ENCODE peak calls at places on chromosomes 16 and 17, in five cellular contexts. One of them, this sample, is unnamed.
A peak's percentile ranks its signal among the peaks of the same experiment; 100 is the strongest.

GRCh38 chr16:84048306-84048705 is 5.7 kb upstream of the SLC38A8 start:
- DNase-seq in tibial nerve: no peak
- DNase-seq in lower leg skin: no peak
- DNase-seq in fibroblast of mammary gland: no peak
- DNase-seq in GM12865: no peak
- DNase-seq in this sample: peak; percentile 11

GRCh38 chr17:76447931-76448652 is 4.9 kb downstream of the UBE2O start:
- DNase-seq in tibial nerve: no peak
- DNase-seq in lower leg skin: no peak
- DNase-seq in fibroblast of mammary gland: peak; percentile 36
- DNase-seq in GM12865: peak; percentile 42
- DNase-seq in this sample: peak; percentile 37

GRCh38 chr17:66784621-66785364 is 50.1 kb upstream of the CACNG5 start:
- DNase-seq in tibial nerve: no peak
- DNase-seq in lower leg skin: no peak
- DNase-seq in fibroblast of mammary gland: no peak
- DNase-seq in GM12865: no peak
- DNase-seq in this sample: no peak

GRCh38 chr16:87684106-87684677 is 81.6 kb downstream of the KLHDC4 start:
- DNase-seq in tibial nerve: no peak
- DNase-seq in lower leg skin: no peak
- DNase-seq in fibroblast of mammary gland: no peak
- DNase-seq in GM12865: no peak
- DNase-seq in this sample: no peak

GRCh38 chr16:64751906-64752305 is 370.0 kb downstream of the CDH11 start:
- DNase-seq in tibial nerve: no peak
- DNase-seq in lower leg skin: no peak
- DNase-seq in fibroblast of mammary gland: peak; percentile 45
- DNase-seq in GM12865: no peak
- DNase-seq in this sample: no peak

GRCh38 chr16:31513126-31513525 is 4.9 kb upstream of the RUSF1 start:
- DNase-seq in tibial nerve: no peak
- DNase-seq in lower leg skin: no peak
- DNase-seq in fibroblast of mammary gland: peak; percentile 49
- DNase-seq in GM12865: no peak
- DNase-seq in this sample: no peak

GRCh38 chr16:24427840-24428239 is 111.5 kb upstream of the RBBP6 start:
- DNase-seq in tibial nerve: no peak
- DNase-seq in lower leg skin: no peak
- DNase-seq in fibroblast of mammary gland: no peak
- DNase-seq in GM12865: peak; percentile 8
- DNase-seq in this sample: no peak

GRCh38 chr16:57699481-57699880 is 4.9 kb downstream of the DRC7 start:
- DNase-seq in tibial nerve: no peak
- DNase-seq in lower leg skin: peak; percentile 57
- DNase-seq in fibroblast of mammary gland: no peak
- DNase-seq in GM12865: no peak
- DNase-seq in this sample: no peak

GRCh38 chr17:27282054-27282501 is 11.8 kb upstream of the WSB1 start:
- DNase-seq in tibial nerve: no peak
- DNase-seq in lower leg skin: no peak
- DNase-seq in fibroblast of mammary gland: peak; percentile 87
- DNase-seq in GM12865: peak; percentile 70
- DNase-seq in this sample: no peak

GRCh38 chr17:20234266-20234665 is 225.1 kb downstream of the SPECC1 start:
- DNase-seq in tibial nerve: no peak
- DNase-seq in lower leg skin: no peak
- DNase-seq in fibroblast of mammary gland: no peak
- DNase-seq in GM12865: peak; percentile 83
- DNase-seq in this sample: peak; percentile 86

GRCh38 chr16:71672125-71672524 is 46.1 kb downstream of the MARVELD3 start:
- DNase-seq in tibial nerve: no peak
- DNase-seq in lower leg skin: no peak
- DNase-seq in fibroblast of mammary gland: no peak
- DNase-seq in GM12865: no peak
- DNase-seq in this sample: no peak

GRCh38 chr16:71666928-71667707 is 41.1 kb downstream of the MARVELD3 start:
- DNase-seq in tibial nerve: no peak
- DNase-seq in lower leg skin: no peak
- DNase-seq in fibroblast of mammary gland: no peak
- DNase-seq in GM12865: no peak
- DNase-seq in this sample: no peak

GRCh38 chr16:71671165-71671564 is 45.2 kb downstream of the MARVELD3 start:
- DNase-seq in tibial nerve: no peak
- DNase-seq in lower leg skin: no peak
- DNase-seq in fibroblast of mammary gland: no peak
- DNase-seq in GM12865: no peak
- DNase-seq in this sample: no peak

GRCh38 chr16:71670537-71670936 is 44.6 kb downstream of the MARVELD3 start:
- DNase-seq in tibial nerve: no peak
- DNase-seq in lower leg skin: no peak
- DNase-seq in fibroblast of mammary gland: no peak
- DNase-seq in GM12865: no peak
- DNase-seq in this sample: no peak

DNA sequence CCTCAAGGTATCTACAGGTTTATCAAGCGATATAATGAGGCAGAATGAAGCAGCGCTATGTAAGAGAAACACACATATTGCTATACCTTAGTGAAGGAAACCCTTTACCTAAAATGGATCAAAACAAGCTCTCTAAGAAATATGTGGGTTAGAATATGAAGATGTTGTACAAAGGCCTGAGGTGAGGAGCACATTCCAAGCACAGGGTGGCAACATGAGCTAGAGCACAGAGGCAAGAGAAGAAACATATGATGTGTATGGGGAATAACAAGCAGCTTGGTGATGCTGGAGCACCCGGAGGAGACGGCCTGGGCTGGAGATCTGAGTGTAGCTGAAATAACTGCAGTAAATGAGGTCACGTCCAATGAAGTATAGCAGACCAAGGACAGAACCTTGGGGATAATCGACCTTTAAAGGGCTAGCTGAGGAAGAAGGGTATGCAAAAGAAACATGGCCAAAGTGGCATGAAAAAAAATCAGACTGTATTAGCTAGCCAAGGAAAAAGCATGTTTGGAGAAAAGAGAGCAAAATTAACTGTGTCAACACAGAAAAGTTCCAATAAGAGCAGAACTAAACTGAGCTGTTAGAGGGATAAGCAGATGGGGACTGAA is 44.0 kb downstream of the MARVELD3 start:
- DNase-seq in tibial nerve: no peak
- DNase-seq in lower leg skin: no peak
- DNase-seq in fibroblast of mammary gland: no peak
- DNase-seq in GM12865: no peak
- DNase-seq in this sample: no peak
- TF ChIP-seq CTCF in tibial nerve: no peak
- TF ChIP-seq CTCF in lower leg skin: no peak
- TF ChIP-seq CTCF in fibroblast of mammary gland: no peak
- TF ChIP-seq CTCF in GM12865: no peak
- TF ChIP-seq CTCF in this sample: no peak

GRCh38 chr16:79146-80054 is 1.4 kb downstream of the MPG start:
- DNase-seq in tibial nerve: no peak
- DNase-seq in lower leg skin: no peak
- DNase-seq in fibroblast of mammary gland: peak; percentile 75
- DNase-seq in GM12865: peak; percentile 30
- DNase-seq in this sample: no peak
- TF ChIP-seq CTCF in tibial nerve: no peak
- TF ChIP-seq CTCF in lower leg skin: no peak
- TF ChIP-seq CTCF in fibroblast of mammary gland: no peak
- TF ChIP-seq CTCF in GM12865: no peak
- TF ChIP-seq CTCF in this sample: no peak

GRCh38 chr17:3910420-3911270 is 5.6 kb downstream of the P2RX1 start:
- DNase-seq in tibial nerve: no peak
- DNase-seq in lower leg skin: no peak
- DNase-seq in fibroblast of mammary gland: no peak
- DNase-seq in GM12865: no peak
- DNase-seq in this sample: no peak

GRCh38 chr17:3906881-3907280 is 9.4 kb downstream of the P2RX1 start:
- DNase-seq in tibial nerve: no peak
- DNase-seq in lower leg skin: no peak
- DNase-seq in fibroblast of mammary gland: no peak
- DNase-seq in GM12865: no peak
- DNase-seq in this sample: no peak

GRCh38 chr17:3909257-3909656 is 7.0 kb downstream of the P2RX1 start:
- DNase-seq in tibial nerve: no peak
- DNase-seq in lower leg skin: no peak
- DNase-seq in fibroblast of mammary gland: no peak
- DNase-seq in GM12865: no peak
- DNase-seq in this sample: no peak

GRCh38 chr17:3905017-3905486 is 11.2 kb downstream of the P2RX1 start:
- DNase-seq in tibial nerve: no peak
- DNase-seq in lower leg skin: no peak
- DNase-seq in fibroblast of mammary gland: no peak
- DNase-seq in GM12865: no peak
- DNase-seq in this sample: no peak

DNA sequence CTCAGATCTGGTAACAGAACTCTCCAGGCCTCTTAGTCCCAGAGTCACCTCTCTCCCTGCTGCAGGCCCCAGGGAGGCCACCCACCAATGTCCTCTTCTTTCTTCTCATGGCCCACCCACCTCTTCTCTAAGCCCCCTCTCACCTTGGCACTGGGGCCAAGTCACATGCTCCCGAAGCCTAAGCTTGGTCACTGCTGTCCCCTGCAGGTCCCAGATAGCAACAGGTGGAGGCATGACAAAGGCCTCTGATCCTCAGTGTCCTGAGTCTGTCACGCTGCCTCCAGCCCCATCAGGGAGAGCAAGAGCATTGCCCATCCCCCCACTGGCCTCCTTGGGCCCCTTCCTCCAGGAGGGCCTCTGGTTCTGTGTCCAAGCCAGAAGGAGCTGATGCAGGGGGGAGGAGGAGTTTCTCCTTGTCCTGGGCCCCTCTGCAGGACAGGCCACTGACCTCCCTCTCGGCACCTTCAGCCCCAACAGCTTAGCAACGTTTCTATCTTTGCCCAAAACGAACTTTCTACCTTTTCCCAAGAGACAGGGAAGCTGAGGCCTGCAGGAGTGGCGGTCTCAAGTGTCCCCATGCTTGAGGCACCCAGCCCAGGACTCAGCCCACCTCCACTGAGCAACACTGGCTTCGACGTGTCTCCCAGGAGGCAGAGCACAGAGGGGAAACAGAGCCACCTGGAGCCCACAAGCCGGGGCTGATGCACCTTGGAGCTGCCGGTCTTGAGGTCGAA is 8.6 kb downstream of the P2RX1 start:
- DNase-seq in tibial nerve: no peak
- DNase-seq in lower leg skin: no peak
- DNase-seq in fibroblast of mammary gland: no peak
- DNase-seq in GM12865: no peak
- DNase-seq in this sample: peak; percentile 28
- TF ChIP-seq CTCF in tibial nerve: no peak
- TF ChIP-seq CTCF in lower leg skin: no peak
- TF ChIP-seq CTCF in fibroblast of mammary gland: no peak
- TF ChIP-seq CTCF in GM12865: peak; percentile 28
- TF ChIP-seq CTCF in this sample: peak; percentile 25

GRCh38 chr17:62740066-62740465 is 68.0 kb downstream of the MARCHF10 start:
- DNase-seq in tibial nerve: no peak
- DNase-seq in lower leg skin: no peak
- DNase-seq in fibroblast of mammary gland: no peak
- DNase-seq in GM12865: no peak
- DNase-seq in this sample: no peak
- TF ChIP-seq CTCF in tibial nerve: no peak
- TF ChIP-seq CTCF in lower leg skin: no peak
- TF ChIP-seq CTCF in fibroblast of mammary gland: no peak
- TF ChIP-seq CTCF in GM12865: no peak
- TF ChIP-seq CTCF in this sample: no peak

This sample was measured in activated CD8-positive, alpha-beta T cell treated with anti-CD3 and anti-CD28 coated beads for 36 hours.